ENCODE peak calls at places on chromosomes 1 and 21, in nine cellular contexts. D, X, F, G, V, L, R, E and T are unnamed samples.

GRCh38 chr1:225612265-225612664 is 40.7 kb downstream of the ENAH start:
- DNase-seq in D (no peak), X (no peak), F (peak; percentile 26), G (no peak), V (no peak), L (peak; percentile 54), R (no peak), E (no peak), T (no peak)

GRCh38 chr1:165637427-165637826 is 6.4 kb downstream of the MGST3 start:
- DNase-seq in D (peak; percentile 65), X (peak; percentile 86), F (peak; percentile 78), G (no peak), V (peak; percentile 21), L (peak; percentile 90), R (no peak), E (no peak), T (no peak)

GRCh38 chr1:231686384-231686783 is 59.8 kb downstream of the DISC1 start:
- DNase-seq in D (no peak), X (no peak), F (no peak), G (no peak), V (no peak), L (no peak), R (no peak), E (no peak), T (no peak)

GRCh38 chr21:36730291-36731281 is 31.7 kb downstream of the SIM2 start:
- DNase-seq in D (no peak), X (no peak), F (no peak), G (no peak), V (no peak), L (no peak), R (no peak), E (no peak), T (no peak)

GRCh38 chr1:232943679-232944252 is 6.6 kb upstream of the NTPCR start:
- DNase-seq in D (no peak), X (no peak), F (no peak), G (no peak), V (no peak), L (no peak), R (no peak), E (no peak), T (no peak)

GRCh38 chr1:160858127-160858909 is 4.4 kb downstream of the CD244 start:
- DNase-seq in D (no peak), X (no peak), F (no peak), G (no peak), V (no peak), L (no peak), R (peak; percentile 65), E (no peak), T (no peak)

GRCh38 chr21:25080706-25081495 is 526.4 kb downstream of the MRPL39 start:
- DNase-seq in D (no peak), X (no peak), F (peak; percentile 1), G (no peak), V (no peak), L (peak; percentile 52), R (no peak), E (no peak), T (no peak)

GRCh38 chr1:108049083-108049819 is 84.3 kb upstream of the VAV3 start:
- DNase-seq in D (peak; percentile 20), X (peak; percentile 29), F (peak; percentile 61), G (peak; percentile 27), V (peak; percentile 72), L (peak; percentile 38), R (peak; percentile 51), E (no peak), T (peak; percentile 75)

GRCh38 chr1:5423109-5423508 is 569.1 kb downstream of the NPHP4 start:
- DNase-seq in D (no peak), X (no peak), F (no peak), G (peak; percentile 13), V (peak; percentile 62), L (no peak), R (no peak), E (no peak), T (peak; percentile 58)

GRCh38 chr1:86201321-86201720 is 44.7 kb upstream of the COL24A1 start:
- DNase-seq in D (no peak), X (no peak), F (peak; percentile 13), G (no peak), V (no peak), L (no peak), R (no peak), E (no peak), T (no peak)

GRCh38 chr1:99886179-99886578 is 36.0 kb downstream of the AGL start:
- DNase-seq in D (no peak), X (no peak), F (no peak), G (no peak), V (no peak), L (no peak), R (no peak), E (no peak), T (no peak)

GRCh38 chr1:26822737-26823395 is 3.6 kb upstream of the ZDHHC18 start:
- DNase-seq in D (no peak), X (no peak), F (no peak), G (no peak), V (peak; percentile 47), L (no peak), R (no peak), E (no peak), T (no peak)

GRCh38 chr1:26814893-26815292 is 11.6 kb upstream of the ZDHHC18 start:
- DNase-seq in D (no peak), X (no peak), F (no peak), G (no peak), V (no peak), L (no peak), R (no peak), E (no peak), T (no peak)

GRCh38 chr1:26824735-26825134 is 1.8 kb upstream of the ZDHHC18 start:
- DNase-seq in D (no peak), X (no peak), F (no peak), G (no peak), V (no peak), L (no peak), R (no peak), E (no peak), T (no peak)

GRCh38 chr1:26826261-26827201 is at the start of gene ZDHHC18:
- DNase-seq in D (no peak), X (no peak), F (peak; percentile 85), G (peak; percentile 85), V (peak; percentile 55), L (peak; percentile 44), R (peak; percentile 78), E (peak; percentile 63), T (peak; percentile 67)

GRCh38 chr1:26820784-26821269 is 5.7 kb upstream of the ZDHHC18 start:
- DNase-seq in D (no peak), X (no peak), F (no peak), G (no peak), V (no peak), L (no peak), R (no peak), E (no peak), T (no peak)
- H3K4me3 ChIP-seq in D (no peak overlapping the region), X (no peak overlapping the region), F (no peak overlapping the region), G (no peak overlapping the region), V (no peak overlapping the region), L (no peak overlapping the region), R (no peak overlapping the region), E (no peak overlapping the region), T (no peak overlapping the region)

GRCh38 chr1:24150228-24151174 is 7.6 kb upstream of the IL22RA1 start:
- DNase-seq in D (no peak), X (peak; percentile 21), F (peak; percentile 84), G (peak; percentile 88), V (peak; percentile 96), L (peak; percentile 75), R (peak; percentile 90), E (peak; percentile 78), T (peak; percentile 87)

GRCh38 chr1:24152631-24153494 is 9.9 kb upstream of the IL22RA1 start:
- DNase-seq in D (no peak), X (no peak), F (no peak), G (no peak), V (peak; percentile 22), L (no peak), R (no peak), E (no peak), T (no peak)

GRCh38 chr1:24147194-24147593 is 4.3 kb upstream of the IL22RA1 start:
- DNase-seq in D (no peak), X (no peak), F (no peak), G (no peak), V (no peak), L (no peak), R (no peak), E (no peak), T (no peak)

GRCh38 chr1:24151175-24151533 is 8.2 kb upstream of the IL22RA1 start:
- DNase-seq in D (no peak), X (no peak), F (no peak), G (peak; percentile 95), V (peak; percentile 98), L (no peak), R (no peak), E (peak; percentile 71), T (no peak)

GRCh38 chr1:24149854-24150227 is 6.9 kb upstream of the IL22RA1 start:
- DNase-seq in D (no peak), X (peak; percentile 23), F (peak; percentile 94), G (no peak), V (no peak), L (peak; percentile 44), R (no peak), E (no peak), T (peak; percentile 79)
- H3K4me3 ChIP-seq in D (no peak overlapping the region), X (no peak overlapping the region), F (peak overlapping the region; percentile 64), G (no peak overlapping the region), V (no peak overlapping the region), L (no peak overlapping the region), R (no peak overlapping the region), E (no peak overlapping the region), T (no peak overlapping the region)

GRCh38 chr21:8991968-8992621 is 1529.3 kb upstream of the TPTE start:
- DNase-seq in D (no peak), X (no peak), F (no peak), G (no peak), V (no peak), L (no peak), R (no peak), E (no peak), T (peak; percentile 74)
- H3K4me3 ChIP-seq in D (no peak overlapping the region), X (no peak overlapping the region), F (no peak overlapping the region), G (no peak overlapping the region), V (peak overlapping the region; percentile 22), L (no peak overlapping the region), R (no peak overlapping the region), E (no peak overlapping the region), T (no peak overlapping the region)

GRCh38 chr1:52633291-52633754 is 355 bp downstream of the SHISAL2A start:
- DNase-seq in D (no peak), X (no peak), F (peak; percentile 30), G (peak; percentile 41), V (peak; percentile 61), L (no peak), R (no peak), E (peak; percentile 31), T (peak; percentile 15)

GRCh38 chr1:52632732-52633290 is at the start of gene SHISAL2A:
- DNase-seq in D (no peak), X (no peak), F (peak; percentile 35), G (peak; percentile 61), V (peak; percentile 74), L (no peak), R (peak; percentile 40), E (peak; percentile 23), T (no peak)

GRCh38 chr1:52631759-52632331 is 1.1 kb upstream of the SHISAL2A start:
- DNase-seq in D (no peak), X (no peak), F (no peak), G (peak; percentile 17), V (peak; percentile 35), L (no peak), R (no peak), E (no peak), T (no peak)

GRCh38 chr1:52635321-52636089 is 2.5 kb downstream of the SHISAL2A start:
- DNase-seq in D (no peak), X (no peak), F (no peak), G (no peak), V (peak; percentile 60), L (no peak), R (no peak), E (no peak), T (no peak)

GRCh38 chr1:52634111-52634510 is 1.1 kb downstream of the SHISAL2A start:
- DNase-seq in D (no peak), X (no peak), F (no peak), G (no peak), V (no peak), L (no peak), R (no peak), E (no peak), T (no peak)
- H3K4me3 ChIP-seq in D (no peak overlapping the region), X (no peak overlapping the region), F (no peak overlapping the region), G (no peak overlapping the region), V (no peak overlapping the region), L (no peak overlapping the region), R (no peak overlapping the region), E (no peak overlapping the region), T (no peak overlapping the region)